ENCODE peak calls at places on chromosome 18, in nine cellular contexts. E, A, G, H, Q, T, Z, F and X are unnamed samples.

GRCh38 chr18:50895350-50896045 is 16.6 kb downstream of the ME2 start:
- DNase-seq in E (no peak), A (no peak), G (no peak), H (no peak), Q (no peak), T (no peak), Z (no peak), F (no peak), X (no peak)

GRCh38 chr18:6645246-6645645 is 84.3 kb upstream of the ARHGAP28 start:
- DNase-seq in E (no peak), A (no peak), G (no peak), H (no peak), Q (no peak), T (no peak), Z (no peak), F (no peak), X (no peak)

GRCh38 chr18:62018034-62018760 is 125.4 kb upstream of the RNF152 start:
- DNase-seq in E (no peak), A (no peak), G (peak), H (no peak), Q (no peak), T (no peak), Z (no peak), F (no peak), X (no peak)

GRCh38 chr18:10245517-10246175 is 208.8 kb upstream of the APCDD1 start:
- DNase-seq in E (no peak), A (no peak), G (no peak), H (no peak), Q (no peak), T (no peak), Z (no peak), F (no peak), X (no peak)

GRCh38 chr18:43484710-43485109 is 207.4 kb upstream of the SYT4 start:
- DNase-seq in E (no peak), A (no peak), G (no peak), H (no peak), Q (no peak), T (no peak), Z (no peak), F (no peak), X (peak)

GRCh38 chr18:32420084-32420483 is 50.6 kb downstream of the GAREM1 start:
- DNase-seq in E (no peak), A (no peak), G (no peak), H (no peak), Q (no peak), T (no peak), Z (no peak), F (no peak), X (no peak)

GRCh38 chr18:13191779-13192178 is 26.8 kb upstream of the LDLRAD4 start:
- DNase-seq in E (no peak), A (no peak), G (no peak), H (no peak), Q (no peak), T (no peak), Z (no peak), F (no peak), X (no peak)

GRCh38 chr18:6521804-6522418 is 107.2 kb upstream of the L3MBTL4 start:
- DNase-seq in E (no peak), A (no peak), G (no peak), H (peak), Q (no peak), T (peak), Z (no peak), F (no peak), X (peak)

GRCh38 chr18:427005-427404 is 73.5 kb downstream of the COLEC12 start:
- DNase-seq in E (no peak), A (no peak), G (no peak), H (no peak), Q (no peak), T (no peak), Z (no peak), F (no peak), X (no peak)

GRCh38 chr18:50796495-50796894 is 23.3 kb downstream of the MRO start:
- DNase-seq in E (no peak), A (no peak), G (no peak), H (no peak), Q (no peak), T (no peak), Z (no peak), F (no peak), X (no peak)

GRCh38 chr18:1438458-1438910 is 533.8 kb downstream of the ADCYAP1 start:
- DNase-seq in E (no peak), A (no peak), G (no peak), H (peak), Q (no peak), T (no peak), Z (no peak), F (no peak), X (no peak)

GRCh38 chr18:59655661-59656060 is 41.6 kb downstream of the CCBE1 start:
- DNase-seq in E (no peak), A (no peak), G (no peak), H (no peak), Q (no peak), T (no peak), Z (no peak), F (no peak), X (no peak)

GRCh38 chr18:45639424-45639823 is 24.1 kb downstream of the SLC14A2 start:
- DNase-seq in E (no peak), A (no peak), G (no peak), H (no peak), Q (no peak), T (no peak), Z (no peak), F (no peak), X (no peak)

GRCh38 chr18:65901522-65901921 is 150.7 kb downstream of the CDH7 start:
- DNase-seq in E (no peak), A (no peak), G (no peak), H (no peak), Q (no peak), T (no peak), Z (no peak), F (no peak), X (no peak)

GRCh38 chr18:72762505-72763122 is 105.2 kb downstream of the NETO1 start:
- DNase-seq in E (peak), A (no peak), G (no peak), H (peak), Q (no peak), T (peak), Z (peak), F (no peak), X (no peak)

GRCh38 chr18:65298422-65298821 is 452.4 kb upstream of the CDH7 start:
- DNase-seq in E (no peak), A (no peak), G (no peak), H (no peak), Q (no peak), T (no peak), Z (no peak), F (no peak), X (no peak)

GRCh38 chr18:5546660-5547059 is 2.9 kb upstream of the EPB41L3 start:
- DNase-seq in E (peak), A (no peak), G (no peak), H (peak), Q (no peak), T (no peak), Z (no peak), F (no peak), X (peak)

GRCh38 chr18:59070181-59070912 is 69.3 kb upstream of the SEC11C start:
- DNase-seq in E (peak), A (peak), G (peak), H (peak), Q (peak), T (peak), Z (peak), F (peak), X (peak)

GRCh38 chr18:45384137-45384998 is 230.9 kb upstream of the SLC14A2 start:
- DNase-seq in E (peak), A (no peak), G (peak), H (peak), Q (peak), T (peak), Z (peak), F (peak), X (peak)

GRCh38 chr18:36358141-36358540 is 60.6 kb downstream of the FHOD3 start:
- DNase-seq in E (no peak), A (no peak), G (no peak), H (no peak), Q (no peak), T (no peak), Z (no peak), F (no peak), X (no peak)

GRCh38 chr18:2547477-2548087 is 23.7 kb downstream of the METTL4 start:
- DNase-seq in E (no peak), A (no peak), G (no peak), H (peak), Q (no peak), T (peak), Z (peak), F (no peak), X (peak)

GRCh38 chr18:9673296-9674251 is 34.5 kb upstream of the RAB31 start:
- DNase-seq in E (peak), A (no peak), G (no peak), H (peak), Q (no peak), T (peak), Z (peak), F (no peak), X (peak)

GRCh38 chr18:7535436-7536190 is 31.5 kb upstream of the PTPRM start:
- DNase-seq in E (peak), A (no peak), G (no peak), H (no peak), Q (no peak), T (no peak), Z (no peak), F (no peak), X (no peak)

GRCh38 chr18:13366541-13366940 is 148.0 kb downstream of the LDLRAD4 start:
- DNase-seq in E (no peak), A (no peak), G (no peak), H (no peak), Q (no peak), T (no peak), Z (no peak), F (no peak), X (no peak)

GRCh38 chr18:79409313-79409712 is 13.6 kb downstream of the NFATC1 start:
- DNase-seq in E (no peak), A (no peak), G (no peak), H (no peak), Q (no peak), T (no peak), Z (no peak), F (no peak), X (no peak)

GRCh38 chr18:3119401-3120323 is 100.1 kb downstream of the MYOM1 start:
- DNase-seq in E (no peak), A (no peak), G (no peak), H (peak), Q (no peak), T (no peak), Z (no peak), F (no peak), X (no peak)

GRCh38 chr18:5628512-5629255 is 84.9 kb upstream of the EPB41L3 start:
- DNase-seq in E (peak), A (peak), G (peak), H (peak), Q (peak), T (peak), Z (no peak), F (no peak), X (no peak)

GRCh38 chr18:389658-390357 is 110.7 kb downstream of the COLEC12 start:
- DNase-seq in E (no peak), A (no peak), G (no peak), H (no peak), Q (no peak), T (no peak), Z (no peak), F (no peak), X (no peak)

GRCh38 chr18:23107718-23108117 is 27.6 kb upstream of the CABLES1 start:
- DNase-seq in E (peak), A (no peak), G (no peak), H (no peak), Q (no peak), T (no peak), Z (no peak), F (no peak), X (no peak)

GRCh38 chr18:76422838-76423237 is 72.2 kb downstream of the ZNF516 start:
- DNase-seq in E (no peak), A (no peak), G (no peak), H (no peak), Q (no peak), T (no peak), Z (no peak), F (no peak), X (no peak)

GRCh38 chr18:53380063-53380639 is 844.3 kb downstream of the MBD2 start:
- DNase-seq in E (peak), A (no peak), G (no peak), H (peak), Q (no peak), T (peak), Z (no peak), F (no peak), X (peak)

GRCh38 chr18:54296017-54296416 is 26.7 kb downstream of the POLI start:
- DNase-seq in E (no peak), A (no peak), G (no peak), H (no peak), Q (no peak), T (no peak), Z (no peak), F (no peak), X (peak)

GRCh38 chr18:77650799-77651385 is 401.2 kb downstream of the GALR1 start:
- DNase-seq in E (no peak), A (peak), G (peak), H (peak), Q (peak), T (peak), Z (peak), F (peak), X (peak)

GRCh38 chr18:70415823-70416488 is 127.1 kb downstream of the SOCS6 start:
- DNase-seq in E (peak), A (no peak), G (no peak), H (no peak), Q (no peak), T (no peak), Z (no peak), F (no peak), X (no peak)

GRCh38 chr18:59047321-59047991 is 92.2 kb upstream of the SEC11C start:
- DNase-seq in E (no peak), A (no peak), G (no peak), H (no peak), Q (no peak), T (no peak), Z (no peak), F (no peak), X (no peak)

GRCh38 chr18:46755315-46756171 is 1.3 kb downstream of the ST8SIA5 start:
- DNase-seq in E (no peak), A (no peak), G (no peak), H (no peak), Q (no peak), T (peak), Z (no peak), F (no peak), X (no peak)

GRCh38 chr18:73043231-73044000 is 175.6 kb upstream of the NETO1 start:
- DNase-seq in E (no peak), A (no peak), G (no peak), H (no peak), Q (no peak), T (no peak), Z (no peak), F (no peak), X (no peak)

GRCh38 chr18:26071725-26072124 is 18.7 kb downstream of the SS18 start:
- DNase-seq in E (no peak), A (no peak), G (no peak), H (no peak), Q (no peak), T (peak), Z (no peak), F (no peak), X (no peak)